ENCODE peak calls at places on chromosomes 1 and 21, in six cellular contexts. One of them, this sample, is unnamed.

GRCh38 chr1:38221006-38221649 is 174.5 kb upstream of the POU3F1 start:
- DNase-seq in iris pigment epithelial cell: peak
- DNase-seq in mucosa of gallbladder: no peak
- DNase-seq in activated T-cell treated with anti-CD3 and anti-CD28 coated beads for 1 hour: no peak
- DNase-seq in EL: peak
- DNase-seq in GDM1: no peak
- DNase-seq in this sample: no peak

GRCh38 chr1:221719987-221720386 is 21.9 kb downstream of the DUSP10 start:
- DNase-seq in mucosa of gallbladder: no peak
- DNase-seq in activated T-cell treated with anti-CD3 and anti-CD28 coated beads for 1 hour: no peak
- DNase-seq in GDM1: no peak
- DNase-seq in iris pigment epithelial cell: peak
- DNase-seq in EL: peak
- DNase-seq in this sample: no peak

GRCh38 chr1:68181165-68181556 is 51.2 kb downstream of the WLS start:
- DNase-seq in mucosa of gallbladder: no peak
- DNase-seq in EL: no peak
- DNase-seq in activated T-cell treated with anti-CD3 and anti-CD28 coated beads for 1 hour: no peak
- DNase-seq in GDM1: no peak
- DNase-seq in iris pigment epithelial cell: no peak
- DNase-seq in this sample: no peak

GRCh38 chr1:72197786-72198185 is 84.6 kb downstream of the NEGR1 start:
- DNase-seq in iris pigment epithelial cell: no peak
- DNase-seq in GDM1: no peak
- DNase-seq in activated T-cell treated with anti-CD3 and anti-CD28 coated beads for 1 hour: no peak
- DNase-seq in EL: no peak
- DNase-seq in mucosa of gallbladder: no peak
- DNase-seq in this sample: no peak

GRCh38 chr1:223258751-223259177 is 105.2 kb downstream of the SUSD4 start:
- DNase-seq in GDM1: no peak
- DNase-seq in mucosa of gallbladder: no peak
- DNase-seq in activated T-cell treated with anti-CD3 and anti-CD28 coated beads for 1 hour: no peak
- DNase-seq in iris pigment epithelial cell: peak
- DNase-seq in EL: peak
- DNase-seq in this sample: no peak

GRCh38 chr1:157274698-157275534 is 136.7 kb upstream of the ETV3 start:
- DNase-seq in EL: peak
- DNase-seq in mucosa of gallbladder: no peak
- DNase-seq in iris pigment epithelial cell: peak
- DNase-seq in activated T-cell treated with anti-CD3 and anti-CD28 coated beads for 1 hour: no peak
- DNase-seq in GDM1: no peak
- DNase-seq in this sample: no peak

GRCh38 chr1:173867141-173867752 is 542 bp downstream of the GAS5 start:
- DNase-seq in GDM1: no peak
- DNase-seq in activated T-cell treated with anti-CD3 and anti-CD28 coated beads for 1 hour: no peak
- DNase-seq in mucosa of gallbladder: no peak
- DNase-seq in iris pigment epithelial cell: peak
- DNase-seq in EL: no peak
- DNase-seq in this sample: peak

GRCh38 chr1:221022331-221022730 is 143.1 kb downstream of the HLX start:
- DNase-seq in activated T-cell treated with anti-CD3 and anti-CD28 coated beads for 1 hour: no peak
- DNase-seq in GDM1: no peak
- DNase-seq in iris pigment epithelial cell: no peak
- DNase-seq in mucosa of gallbladder: no peak
- DNase-seq in EL: peak
- DNase-seq in this sample: no peak

GRCh38 chr1:229952670-229953520 is 114.1 kb upstream of the GALNT2 start:
- DNase-seq in activated T-cell treated with anti-CD3 and anti-CD28 coated beads for 1 hour: no peak
- DNase-seq in EL: peak
- DNase-seq in iris pigment epithelial cell: peak
- DNase-seq in mucosa of gallbladder: no peak
- DNase-seq in GDM1: no peak
- DNase-seq in this sample: no peak

GRCh38 chr21:43321111-43321510 is 105.8 kb downstream of the SIK1 start:
- DNase-seq in mucosa of gallbladder: no peak
- DNase-seq in EL: peak
- DNase-seq in GDM1: no peak
- DNase-seq in iris pigment epithelial cell: no peak
- DNase-seq in activated T-cell treated with anti-CD3 and anti-CD28 coated beads for 1 hour: no peak
- DNase-seq in this sample: no peak

GRCh38 chr1:106944721-106945120 is 111.8 kb upstream of the PRMT6 start:
- DNase-seq in activated T-cell treated with anti-CD3 and anti-CD28 coated beads for 1 hour: no peak
- DNase-seq in EL: no peak
- DNase-seq in GDM1: no peak
- DNase-seq in iris pigment epithelial cell: peak
- DNase-seq in mucosa of gallbladder: no peak
- DNase-seq in this sample: no peak

GRCh38 chr1:164803366-164803765 is 244.4 kb downstream of the PBX1 start:
- DNase-seq in EL: no peak
- DNase-seq in mucosa of gallbladder: no peak
- DNase-seq in GDM1: no peak
- DNase-seq in iris pigment epithelial cell: peak
- DNase-seq in activated T-cell treated with anti-CD3 and anti-CD28 coated beads for 1 hour: no peak
- DNase-seq in this sample: no peak

GRCh38 chr1:234533975-234534876 is 55.2 kb upstream of the TARBP1 start:
- DNase-seq in activated T-cell treated with anti-CD3 and anti-CD28 coated beads for 1 hour: no peak
- DNase-seq in iris pigment epithelial cell: peak
- DNase-seq in EL: peak
- DNase-seq in mucosa of gallbladder: peak
- DNase-seq in GDM1: no peak
- DNase-seq in this sample: no peak

GRCh38 chr1:56297948-56298347 is 281.4 kb downstream of the PLPP3 start:
- DNase-seq in GDM1: no peak
- DNase-seq in activated T-cell treated with anti-CD3 and anti-CD28 coated beads for 1 hour: no peak
- DNase-seq in mucosa of gallbladder: no peak
- DNase-seq in iris pigment epithelial cell: no peak
- DNase-seq in EL: no peak
- DNase-seq in this sample: no peak

GRCh38 chr1:45802343-45803298 is 791 bp upstream of the MAST2 start:
- DNase-seq in mucosa of gallbladder: peak
- DNase-seq in iris pigment epithelial cell: peak
- DNase-seq in EL: peak
- DNase-seq in GDM1: peak
- DNase-seq in activated T-cell treated with anti-CD3 and anti-CD28 coated beads for 1 hour: no peak
- DNase-seq in this sample: no peak

GRCh38 chr1:160375788-160376524 is 9.1 kb downstream of the NHLH1 start:
- DNase-seq in GDM1: no peak
- DNase-seq in activated T-cell treated with anti-CD3 and anti-CD28 coated beads for 1 hour: no peak
- DNase-seq in mucosa of gallbladder: no peak
- DNase-seq in iris pigment epithelial cell: peak
- DNase-seq in EL: peak
- DNase-seq in this sample: no peak

GRCh38 chr1:101136739-101137138 is 100.1 kb upstream of the S1PR1 start:
- DNase-seq in GDM1: no peak
- DNase-seq in activated T-cell treated with anti-CD3 and anti-CD28 coated beads for 1 hour: no peak
- DNase-seq in mucosa of gallbladder: no peak
- DNase-seq in iris pigment epithelial cell: peak
- DNase-seq in EL: peak
- DNase-seq in this sample: no peak

GRCh38 chr1:247332901-247333361 is 1.3 kb upstream of the ZNF496 start:
- DNase-seq in iris pigment epithelial cell: peak
- DNase-seq in GDM1: no peak
- DNase-seq in mucosa of gallbladder: peak
- DNase-seq in activated T-cell treated with anti-CD3 and anti-CD28 coated beads for 1 hour: no peak
- DNase-seq in EL: peak
- DNase-seq in this sample: no peak

GRCh38 chr1:39727932-39728317 is 10.8 kb upstream of the PPIE start:
- DNase-seq in EL: no peak
- DNase-seq in iris pigment epithelial cell: no peak
- DNase-seq in activated T-cell treated with anti-CD3 and anti-CD28 coated beads for 1 hour: no peak
- DNase-seq in mucosa of gallbladder: no peak
- DNase-seq in GDM1: no peak
- DNase-seq in this sample: no peak

GRCh38 chr1:241998412-241998921 is 431 bp downstream of the MAP1LC3C start:
- DNase-seq in activated T-cell treated with anti-CD3 and anti-CD28 coated beads for 1 hour: peak
- DNase-seq in EL: peak
- DNase-seq in iris pigment epithelial cell: peak
- DNase-seq in GDM1: no peak
- DNase-seq in mucosa of gallbladder: peak
- DNase-seq in this sample: peak

GRCh38 chr1:185170291-185170848 is 13.4 kb downstream of the SWT1 start:
- DNase-seq in activated T-cell treated with anti-CD3 and anti-CD28 coated beads for 1 hour: peak
- DNase-seq in mucosa of gallbladder: peak
- DNase-seq in EL: peak
- DNase-seq in iris pigment epithelial cell: peak
- DNase-seq in GDM1: peak
- DNase-seq in this sample: no peak

GRCh38 chr1:198918920-198919319 is 280.1 kb downstream of the PTPRC start:
- DNase-seq in EL: peak
- DNase-seq in iris pigment epithelial cell: peak
- DNase-seq in activated T-cell treated with anti-CD3 and anti-CD28 coated beads for 1 hour: no peak
- DNase-seq in mucosa of gallbladder: no peak
- DNase-seq in GDM1: no peak
- DNase-seq in this sample: no peak

GRCh38 chr1:21165076-21165475 is 11.6 kb downstream of the EIF4G3 start:
- DNase-seq in activated T-cell treated with anti-CD3 and anti-CD28 coated beads for 1 hour: no peak
- DNase-seq in mucosa of gallbladder: no peak
- DNase-seq in iris pigment epithelial cell: no peak
- DNase-seq in EL: no peak
- DNase-seq in GDM1: no peak
- DNase-seq in this sample: no peak

GRCh38 chr1:222653178-222653827 is 35.4 kb downstream of the MIA3 start:
- DNase-seq in GDM1: no peak
- DNase-seq in EL: no peak
- DNase-seq in mucosa of gallbladder: no peak
- DNase-seq in iris pigment epithelial cell: no peak
- DNase-seq in activated T-cell treated with anti-CD3 and anti-CD28 coated beads for 1 hour: no peak
- DNase-seq in this sample: no peak

GRCh38 chr1:3069491-3070303 is 694 bp downstream of the PRDM16 start:
- DNase-seq in activated T-cell treated with anti-CD3 and anti-CD28 coated beads for 1 hour: no peak
- DNase-seq in EL: peak
- DNase-seq in mucosa of gallbladder: peak
- DNase-seq in GDM1: peak
- DNase-seq in iris pigment epithelial cell: peak
- DNase-seq in this sample: no peak

GRCh38 chr1:162372159-162373071 is 4.2 kb downstream of the SPATA46 start:
- DNase-seq in GDM1: no peak
- DNase-seq in EL: no peak
- DNase-seq in activated T-cell treated with anti-CD3 and anti-CD28 coated beads for 1 hour: no peak
- DNase-seq in iris pigment epithelial cell: no peak
- DNase-seq in mucosa of gallbladder: peak
- DNase-seq in this sample: no peak

GRCh38 chr1:15311122-15311822 is 64.2 kb downstream of the FHAD1 start:
- DNase-seq in mucosa of gallbladder: no peak
- DNase-seq in EL: no peak
- DNase-seq in GDM1: no peak
- DNase-seq in iris pigment epithelial cell: no peak
- DNase-seq in activated T-cell treated with anti-CD3 and anti-CD28 coated beads for 1 hour: no peak
- DNase-seq in this sample: no peak

GRCh38 chr1:47440849-47441170 is 3.0 kb downstream of the FOXD2 start:
- DNase-seq in iris pigment epithelial cell: no peak
- DNase-seq in activated T-cell treated with anti-CD3 and anti-CD28 coated beads for 1 hour: no peak
- DNase-seq in GDM1: no peak
- DNase-seq in EL: no peak
- DNase-seq in mucosa of gallbladder: no peak
- DNase-seq in this sample: no peak